ENCODE peak calls at places on chromosomes 1 and 21, in eight cellular contexts. Z, J, S, R, M, Y, G and C are unnamed samples.

GRCh38 chr1:218482683-218483082 is 137.5 kb downstream of the TGFB2 start:
- DNase-seq in M (no peak), S (no peak), R (no peak), Z (no peak), J (peak), Y (no peak), G (no peak), C (no peak)

GRCh38 chr1:31422505-31423319 is 9.7 kb downstream of the SERINC2 start:
- DNase-seq in G (peak), J (peak), R (peak), Y (peak), Z (peak), S (peak), M (peak), C (peak)

GRCh38 chr1:160309183-160309535 is 24.2 kb upstream of the PEX19 start:
- DNase-seq in G (no peak), J (peak), S (no peak), Z (no peak), Y (no peak), R (no peak), M (no peak), C (no peak)

GRCh38 chr1:110106013-110106941 is 6.0 kb upstream of the UBL4B start:
- DNase-seq in Y (peak), R (no peak), M (peak), Z (peak), G (peak), J (peak), S (peak), C (peak)

GRCh38 chr1:97209381-97209780 is 487.8 kb downstream of the PTBP2 start:
- DNase-seq in R (no peak), G (no peak), J (peak), Y (no peak), M (no peak), S (no peak), Z (no peak), C (no peak)

GRCh38 chr1:218671573-218671972 is 326.4 kb downstream of the TGFB2 start:
- DNase-seq in S (peak), M (no peak), Y (peak), Z (no peak), J (no peak), R (no peak), G (peak), C (no peak)

GRCh38 chr21:22743085-22743484 is 1744.9 kb downstream of the NCAM2 start:
- DNase-seq in R (no peak), G (no peak), J (no peak), M (no peak), S (no peak), Y (no peak), Z (no peak), C (no peak)

GRCh38 chr21:15219866-15220265 is 155.1 kb upstream of the NRIP1 start:
- DNase-seq in G (no peak), Z (no peak), S (no peak), R (no peak), Y (no peak), J (no peak), M (no peak), C (no peak)

GRCh38 chr1:19009882-19010321 is 53.4 kb upstream of the IFFO2 start:
- DNase-seq in Y (no peak), Z (no peak), S (peak), J (peak), M (no peak), G (peak), R (no peak), C (peak)

GRCh38 chr21:16588433-16588860 is 858.7 kb downstream of the USP25 start:
- DNase-seq in Z (no peak), S (peak), G (peak), R (no peak), M (peak), J (peak), Y (no peak), C (peak)

GRCh38 chr1:51421961-51422360 is 91.6 kb upstream of the TTC39A start:
- DNase-seq in G (peak), Y (peak), J (peak), Z (no peak), M (no peak), S (peak), R (no peak), C (peak)

GRCh38 chr1:204477036-204477740 is 17.4 kb downstream of the PIK3C2B start:
- DNase-seq in J (no peak), Z (no peak), R (no peak), M (no peak), G (no peak), S (no peak), Y (no peak), C (no peak)

GRCh38 chr1:154663656-154664055 is 55.7 kb upstream of the ADAR start:
- DNase-seq in Y (no peak), R (no peak), J (peak), M (no peak), S (no peak), G (no peak), Z (no peak), C (peak)

GRCh38 chr1:91537281-91538069 is 36.8 kb downstream of the CDC7 start:
- DNase-seq in G (no peak), J (peak), S (no peak), M (no peak), Z (no peak), Y (no peak), R (no peak), C (no peak)

GRCh38 chr1:21522525-21523038 is 13.4 kb downstream of the ALPL start:
- DNase-seq in Z (no peak), J (no peak), G (no peak), Y (no peak), M (no peak), R (no peak), S (no peak), C (no peak)

GRCh38 chr1:91283421-91283726 is 121.3 kb downstream of the HFM1 start:
- DNase-seq in S (no peak), M (no peak), Z (no peak), Y (no peak), R (no peak), J (peak), G (no peak), C (no peak)

GRCh38 chr1:75732703-75733102 is 8.2 kb downstream of the ACADM start:
- DNase-seq in S (no peak), Z (no peak), R (no peak), G (no peak), Y (no peak), M (no peak), J (peak), C (no peak)

GRCh38 chr1:111570781-111571181 is 48.8 kb upstream of the RAP1A start:
- DNase-seq in S (no peak), J (peak), Y (no peak), M (no peak), R (peak), Z (peak), G (no peak), C (peak)

GRCh38 chr1:83583351-83584014 is 415.4 kb downstream of the TTLL7 start:
- DNase-seq in J (peak), R (no peak), M (no peak), S (peak), Z (no peak), Y (peak), G (peak), C (no peak)

GRCh38 chr1:67339623-67340343 is 32.1 kb downstream of the IL12RB2 start:
- DNase-seq in S (peak), Z (no peak), R (no peak), J (peak), G (no peak), M (no peak), Y (no peak), C (peak)

GRCh38 chr1:89995595-89996397 is 886 bp downstream of the ZNF326 start:
- DNase-seq in M (no peak), Y (no peak), R (no peak), G (no peak), J (peak), S (peak), Z (peak), C (peak)

GRCh38 chr1:202237052-202237451 is 43.5 kb downstream of the LGR6 start:
- DNase-seq in M (peak), R (no peak), J (peak), Y (peak), Z (peak), S (peak), G (peak), C (peak)

GRCh38 chr1:10824821-10825540 is 28.5 kb upstream of the CASZ1 start:
- DNase-seq in R (no peak), Z (no peak), J (peak), Y (no peak), M (no peak), S (peak), G (no peak), C (peak)

GRCh38 chr1:12166834-12167492 is at the start of gene TNFRSF1B:
- DNase-seq in M (peak), Z (peak), Y (peak), G (peak), S (no peak), J (peak), R (no peak), C (peak)

GRCh38 chr1:74505133-74505532 is 7.3 kb downstream of the LRRC53 start:
- DNase-seq in Z (peak), M (no peak), Y (peak), S (no peak), R (no peak), G (peak), J (peak), C (peak)

GRCh38 chr1:94713472-94714141 is 106.5 kb upstream of the SLC44A3 start:
- DNase-seq in G (no peak), M (peak), Z (no peak), J (peak), R (no peak), S (peak), Y (peak), C (peak)

GRCh38 chr21:32597205-32597604 is 11.9 kb upstream of the TCP10L start:
- DNase-seq in Z (no peak), M (no peak), Y (no peak), S (peak), J (peak), R (no peak), G (no peak), C (peak)

GRCh38 chr1:56645663-56646330 is 683 bp downstream of the PRKAA2 start:
- DNase-seq in S (peak), Y (no peak), J (peak), G (peak), Z (peak), M (peak), R (no peak), C (no peak)